ENCODE peak calls at places on chromosomes 1 and 21, in four cellular contexts. H is endothelial cell, F is transverse colon, Z is lower lobe of right lung. Y is an unnamed sample.

GRCh38 chr1:76587213-76587612 is 280.1 kb upstream of the ST6GALNAC5 start:
- DNase-seq in H (no peak), F (no peak), Z (no peak), Y (no peak)

GRCh38 chr1:77498918-77499317 is 183.5 kb downstream of the ZZZ3 start:
- DNase-seq in H (no peak), F (no peak), Z (no peak), Y (no peak)

GRCh38 chr1:27521336-27522147 is 31.6 kb upstream of the WASF2 start:
- DNase-seq in H (no peak), F (no peak), Z (no peak), Y (no peak)

GRCh38 chr1:22444856-22445255 is 6.8 kb upstream of the ZBTB40 start:
- DNase-seq in H (no peak), F (no peak), Z (no peak), Y (no peak)

GRCh38 chr1:168340796-168341510 is 60.3 kb downstream of the TBX19 start:
- DNase-seq in H (no peak), F (no peak), Z (no peak), Y (no peak)

GRCh38 chr1:85078903-85079302 is 30.6 kb upstream of the MCOLN3 start:
- DNase-seq in H (no peak), F (no peak), Z (no peak), Y (no peak)

GRCh38 chr1:60600532-60600931 is 481.8 kb upstream of the NFIA start:
- DNase-seq in H (no peak), F (no peak), Z (no peak), Y (no peak)

GRCh38 chr1:210568631-210569030 is 239.9 kb downstream of the HHAT start:
- DNase-seq in H (no peak), F (no peak), Z (no peak), Y (no peak)

GRCh38 chr1:229862017-229862774 is 204.8 kb upstream of the GALNT2 start:
- DNase-seq in H (no peak), F (no peak), Z (no peak), Y (no peak)

GRCh38 chr1:77620273-77620672 is 62.2 kb downstream of the ZZZ3 start:
- DNase-seq in H (no peak), F (no peak), Z (no peak), Y (no peak)

DNA sequence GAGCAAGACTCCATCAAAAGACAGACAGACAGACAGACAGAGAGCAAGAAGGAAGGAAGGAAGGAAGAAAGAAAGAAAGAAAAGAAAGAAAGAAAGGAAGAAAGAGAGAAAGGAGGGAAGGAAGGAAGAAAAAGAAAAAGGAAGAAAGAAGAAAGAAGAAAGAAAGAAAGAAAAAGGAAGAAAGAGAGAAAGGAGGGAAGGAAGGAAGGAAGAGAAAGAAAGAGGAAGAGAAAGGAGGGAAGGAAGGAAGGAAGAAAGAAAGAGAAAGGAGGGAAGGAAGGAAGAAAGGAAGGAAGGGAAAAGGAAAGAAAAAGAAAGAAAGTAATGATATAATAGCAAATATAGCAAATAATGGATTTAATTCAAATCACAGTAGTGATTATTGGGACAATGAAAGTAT is 32.7 kb downstream of the CHML start:
- DNase-seq in H (no peak), F (no peak), Z (no peak), Y (no peak)
- TF ChIP-seq CTCF in H (no peak), F (no peak), Z (no peak), Y (no peak)

GRCh38 chr21:38404134-38404533 is 94.1 kb downstream of the ERG start:
- DNase-seq in H (no peak), F (no peak), Z (no peak), Y (no peak)
- TF ChIP-seq CTCF in H (no peak), F (no peak), Z (no peak), Y (no peak)

GRCh38 chr1:59568158-59568935 is 246.4 kb upstream of the HOOK1 start:
- DNase-seq in H (no peak), F (no peak), Z (no peak), Y (no peak)

GRCh38 chr1:59561782-59562181 is 253.0 kb upstream of the HOOK1 start:
- DNase-seq in H (no peak), F (no peak), Z (no peak), Y (no peak)

GRCh38 chr1:59560807-59561450 is 253.8 kb upstream of the HOOK1 start:
- DNase-seq in H (no peak), F (no peak), Z (no peak), Y (peak)

GRCh38 chr1:59565611-59566410 is 248.9 kb upstream of the HOOK1 start:
- DNase-seq in H (no peak), F (peak), Z (no peak), Y (no peak)

GRCh38 chr1:59564192-59564891 is 250.4 kb upstream of the HOOK1 start:
- DNase-seq in H (no peak), F (no peak), Z (no peak), Y (no peak)
- TF ChIP-seq CTCF in H (no peak), F (no peak), Z (no peak), Y (no peak)

DNA sequence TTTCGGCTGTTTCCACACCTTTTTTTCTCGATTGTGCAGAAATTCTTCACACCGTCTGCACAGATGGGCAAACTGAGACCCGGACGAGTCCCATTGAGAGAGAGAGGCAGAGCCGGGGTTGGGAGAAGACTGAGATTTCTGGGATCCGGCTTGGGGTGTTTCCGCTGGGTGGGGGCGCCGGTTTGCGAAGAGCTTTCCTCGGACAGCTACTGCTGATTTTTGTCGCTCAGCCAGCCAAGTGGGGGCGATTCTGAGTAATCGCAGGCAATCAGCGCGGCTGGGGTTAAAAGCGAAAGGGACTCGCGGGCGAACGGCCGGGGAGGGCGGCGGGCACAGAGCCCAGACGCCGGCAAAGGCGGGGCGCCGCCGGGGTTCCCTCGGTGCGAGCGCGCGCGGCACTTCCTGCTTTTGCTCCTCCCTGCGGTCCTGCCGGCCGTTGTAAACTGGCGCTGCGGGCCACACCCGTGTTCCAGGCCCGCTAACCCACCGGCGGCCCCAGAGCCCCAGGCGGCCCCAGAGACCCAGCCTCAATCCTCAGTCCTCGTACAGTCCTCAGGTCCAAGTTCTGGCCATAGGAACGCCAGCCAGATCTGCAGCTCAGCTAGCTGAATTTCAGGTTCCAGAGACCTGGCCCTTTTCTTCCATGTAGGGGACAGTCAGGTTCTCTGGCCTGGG is 32.4 kb upstream of the JUN start:
- DNase-seq in H (peak), F (peak), Z (peak), Y (peak)
- TF ChIP-seq CTCF in H (no peak), F (no peak), Z (peak), Y (no peak)

GRCh38 chr1:151908228-151908691 is 1.1 kb downstream of the THEM4 start:
- DNase-seq in H (no peak), F (no peak), Z (no peak), Y (no peak)
- TF ChIP-seq CTCF in H (no peak), F (no peak), Z (no peak), Y (no peak)

DNA sequence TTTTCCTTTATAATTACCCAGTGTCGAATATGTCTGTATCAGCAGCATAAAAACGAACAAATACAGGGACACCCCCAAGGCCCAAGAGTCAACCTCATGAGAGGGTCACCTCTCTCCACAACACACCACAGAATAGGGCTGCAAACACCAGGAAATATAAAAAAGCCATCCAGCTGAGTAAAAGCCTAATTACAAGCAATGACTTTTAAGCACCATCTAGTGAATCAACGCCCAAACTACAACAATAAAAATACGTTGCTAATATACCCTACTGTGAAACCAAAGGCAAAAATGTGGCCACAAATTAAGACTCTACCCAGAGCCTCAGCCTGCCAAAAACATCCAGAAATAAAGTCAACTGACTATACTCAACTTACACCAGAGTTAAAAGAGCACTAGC is 817.9 kb upstream of the NEGR1 start:
- DNase-seq in H (no peak), F (no peak), Z (no peak), Y (no peak)
- TF ChIP-seq CTCF in H (no peak), F (no peak), Z (no peak), Y (no peak)

DNA sequence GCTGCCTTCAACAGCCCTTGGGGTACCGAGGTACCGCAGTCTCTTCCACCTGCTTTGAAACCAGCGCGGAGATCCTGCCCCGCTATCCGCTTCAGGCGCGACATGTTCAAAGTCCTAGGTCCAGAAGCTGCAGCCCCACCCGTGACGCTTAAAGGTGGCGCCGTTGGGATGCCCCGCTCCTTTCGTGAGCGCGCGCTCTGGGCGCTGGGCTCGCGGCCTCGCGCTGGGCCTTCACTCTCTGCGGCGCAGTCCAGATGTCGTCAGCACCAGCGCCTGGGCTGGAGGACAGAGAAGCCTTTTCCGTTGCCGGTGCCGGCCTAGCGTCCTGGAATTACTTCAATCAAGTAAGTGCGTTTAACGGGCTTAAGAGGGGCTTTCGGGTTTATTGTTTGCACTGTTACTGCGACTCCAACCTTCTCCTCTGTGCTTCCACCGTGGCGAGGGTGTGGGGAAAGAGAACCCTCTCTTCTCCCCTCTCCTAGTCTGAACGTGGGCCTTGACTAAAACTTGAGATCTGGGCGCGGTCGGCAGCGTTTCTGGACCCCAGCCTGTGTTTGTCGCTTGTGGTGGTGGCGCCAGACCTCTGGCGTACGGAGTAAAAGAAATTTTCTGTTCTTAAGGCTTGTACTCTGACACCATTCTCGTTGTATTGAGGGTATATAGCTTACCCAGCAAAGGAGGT is at the start of gene LRRC40:
- DNase-seq in H (peak), F (peak), Z (peak), Y (peak)
- TF ChIP-seq CTCF in H (no peak), F (no peak), Z (no peak), Y (no peak)

DNA sequence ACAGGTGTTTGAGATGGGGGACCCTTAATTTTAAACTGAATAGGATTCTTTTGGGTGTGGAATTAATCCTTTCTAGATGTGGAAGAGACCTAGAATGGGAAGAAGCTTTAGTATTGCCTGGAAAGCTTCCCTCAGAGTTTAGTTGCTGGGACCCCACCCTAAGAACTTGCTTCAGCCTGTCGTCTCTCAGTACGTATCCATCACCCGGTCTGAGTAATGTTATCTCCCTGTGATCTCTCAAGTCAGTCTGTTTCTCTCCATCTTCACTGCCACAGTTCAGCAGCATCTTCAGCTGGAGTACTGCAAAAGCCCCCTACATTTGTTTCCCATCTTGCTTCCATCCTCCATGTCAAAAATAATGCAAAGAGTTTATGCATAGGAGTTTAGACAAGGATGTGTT is 28.9 kb downstream of the CNST start:
- DNase-seq in H (no peak), F (no peak), Z (no peak), Y (no peak)
- TF ChIP-seq CTCF in H (no peak), F (no peak), Z (no peak), Y (no peak)

GRCh38 chr1:195345149-195345548 is 1263.1 kb downstream of the KCNT2 start:
- DNase-seq in H (peak), F (no peak), Z (peak), Y (peak)
- TF ChIP-seq CTCF in H (peak), F (no peak), Z (no peak), Y (no peak)